ENCODE peak calls at places on chromosomes 1 and 21, in five cellular contexts. E is EL, X is hippocampal formation, K is foreskin melanocyte, P is body of pancreas. C is an unnamed sample.
A peak's percentile ranks its signal among the peaks of the same experiment; 100 is the strongest.

GRCh38 chr1:234674218-234674815 is 64.3 kb upstream of the IRF2BP2 start:
- DNase-seq in E (no peak), X (no peak), K (no peak), P (no peak), C (no peak)

GRCh38 chr1:108569097-108569728 is 9.3 kb downstream of the EEIG2 start:
- DNase-seq in E (peak; percentile 47), X (no peak), K (no peak), P (no peak), C (no peak)

GRCh38 chr1:157580179-157580827 is 17.6 kb downstream of the FCRL4 start:
- DNase-seq in E (peak; percentile 49), X (peak; percentile 37), K (peak; percentile 35), P (peak; percentile 58), C (peak; percentile 17)

GRCh38 chr1:44312652-44313196 is 42.3 kb downstream of the ERI3 start:
- DNase-seq in E (no peak), X (no peak), K (no peak), P (no peak), C (no peak)

GRCh38 chr1:153619171-153619570 is 3.0 kb upstream of the S100A14 start:
- DNase-seq in E (no peak), X (no peak), K (no peak), P (no peak), C (no peak)

GRCh38 chr1:236535656-236536293 is 12.0 kb downstream of the LGALS8 start:
- DNase-seq in E (no peak), X (no peak), K (peak; percentile 48), P (no peak), C (no peak)

GRCh38 chr1:63537006-63537405 is 13.7 kb downstream of the EFCAB7 start:
- DNase-seq in E (no peak), X (no peak), K (no peak), P (no peak), C (no peak)

GRCh38 chr1:15177710-15178166 is 24.2 kb downstream of the TMEM51 start:
- DNase-seq in E (no peak), X (no peak), K (no peak), P (no peak), C (no peak)

GRCh38 chr1:43540653-43541071 is 10.0 kb downstream of the PTPRF start:
- DNase-seq in E (no peak), X (peak; percentile 66), K (no peak), P (no peak), C (no peak)

GRCh38 chr1:51313961-51314777 is 16.2 kb downstream of the TTC39A start:
- DNase-seq in E (peak; percentile 76), X (no peak), K (no peak), P (peak; percentile 56), C (no peak)

GRCh38 chr1:217059401-217059800 is 336.2 kb upstream of the ESRRG start:
- DNase-seq in E (no peak), X (no peak), K (no peak), P (no peak), C (no peak)

GRCh38 chr1:157113631-157114030 is 14.0 kb upstream of the ETV3L start:
- DNase-seq in E (no peak), X (no peak), K (no peak), P (no peak), C (no peak)

GRCh38 chr1:53552981-53553733 is 94.0 kb downstream of the DMRTB1 start:
- DNase-seq in E (no peak), X (no peak), K (no peak), P (no peak), C (no peak)

GRCh38 chr1:12344611-12345299 is 114.9 kb downstream of the VPS13D start:
- DNase-seq in E (no peak), X (peak; percentile 60), K (no peak), P (peak; percentile 37), C (no peak)

GRCh38 chr1:101238041-101238515 is 1.3 kb downstream of the S1PR1 start:
- DNase-seq in E (no peak), X (no peak), K (no peak), P (no peak), C (no peak)

GRCh38 chr1:1304331-1305299 is 3.1 kb downstream of the ACAP3 start:
- DNase-seq in E (peak; percentile 92), X (peak; percentile 95), K (peak; percentile 75), P (peak; percentile 76), C (peak; percentile 89)

GRCh38 chr21:44867999-44868700 is 5.3 kb downstream of the PTTG1IP start:
- DNase-seq in E (no peak), X (no peak), K (no peak), P (no peak), C (no peak)

GRCh38 chr1:154502066-154502741 is at the start of the genes SHE and TDRD10:
- DNase-seq in E (no peak), X (no peak), K (no peak), P (no peak), C (peak; percentile 28)

GRCh38 chr1:58072450-58072849 is 474.1 kb downstream of the OMA1 start:
- DNase-seq in E (no peak), X (no peak), K (no peak), P (no peak), C (no peak)

GRCh38 chr21:18026359-18026758 is 207.2 kb upstream of the C21orf91 start:
- DNase-seq in E (no peak), X (no peak), K (no peak), P (no peak), C (no peak)

GRCh38 chr1:82706741-82707140 is 906.0 kb downstream of the ADGRL2 start:
- DNase-seq in E (no peak), X (no peak), K (no peak), P (no peak), C (no peak)

GRCh38 chr1:180360333-180361075 is 130.4 kb downstream of the LHX4 start:
- DNase-seq in E (peak; percentile 74), X (no peak), K (no peak), P (no peak), C (no peak)

GRCh38 chr1:23913212-23913880 is at the start of gene CNR2:
- DNase-seq in E (no peak), X (no peak), K (no peak), P (no peak), C (no peak)

GRCh38 chr1:74641161-74641560 is 32.4 kb downstream of the ERICH3 start:
- DNase-seq in E (no peak), X (no peak), K (no peak), P (no peak), C (no peak)

GRCh38 chr1:208149776-208150514 is 94.2 kb downstream of the PLXNA2 start:
- DNase-seq in E (no peak), X (no peak), K (no peak), P (peak; percentile 68), C (no peak)

GRCh38 chr1:198681831-198682756 is 43.3 kb downstream of the PTPRC start:
- DNase-seq in E (peak; percentile 95), X (peak; percentile 76), K (peak; percentile 73), P (peak; percentile 80), C (no peak)

GRCh38 chr21:37060296-37060695 is 12.6 kb downstream of the PIGP start:
- DNase-seq in E (peak; percentile 91), X (peak; percentile 50), K (peak; percentile 57), P (peak; percentile 64), C (no peak)

GRCh38 chr1:20278692-20279130 is 12.0 kb upstream of the VWA5B1 start:
- DNase-seq in E (no peak), X (no peak), K (no peak), P (no peak), C (no peak)

GRCh38 chr1:35111106-35111505 is 31.9 kb downstream of the ZMYM1 start:
- DNase-seq in E (peak; percentile 65), X (no peak), K (no peak), P (no peak), C (no peak)

GRCh38 chr1:33468559-33468958 is 3.9 kb upstream of the ZSCAN20 start:
- DNase-seq in E (peak; percentile 36), X (no peak), K (no peak), P (no peak), C (no peak)

C was measured in frontal cortex.